ENCODE peak calls at places on chromosomes 7 and 10, in six cellular contexts. Q is HepG2, H is GM12891, Y is H1, V is K562, L is GM12878. W is an unnamed sample.
A peak's percentile ranks its signal among the peaks of the same experiment; 100 is the strongest.

GRCh38 chr10:1538531-1539061 is 198.7 kb downstream of the ADARB2 start:
- DNase-seq in Q (no peak), H (no peak), Y (no peak), V (no peak), L (no peak), W (no peak)

GRCh38 chr7:47374538-47374937 is 207.4 kb downstream of the TNS3 start:
- DNase-seq in Q (no peak), H (no peak), Y (no peak), V (no peak), L (no peak), W (no peak)

GRCh38 chr10:119252051-119252465 is 44.7 kb downstream of the GRK5 start:
- DNase-seq in Q (peak; percentile 75), H (no peak), Y (no peak), V (peak; percentile 38), L (no peak), W (no peak)

GRCh38 chr10:69327463-69328345 is 49.4 kb downstream of the HK1 start:
- DNase-seq in Q (no peak), H (no peak), Y (no peak), V (no peak), L (no peak), W (peak; percentile 36)

GRCh38 chr10:106795619-106796018 is 368.9 kb downstream of the SORCS1 start:
- DNase-seq in Q (peak; percentile 1), H (peak; percentile 19), Y (no peak), V (peak; percentile 24), L (peak; percentile 48), W (no peak)

GRCh38 chr10:56360583-56360966 is 484 bp downstream of the ZWINT start:
- DNase-seq in Q (no peak), H (no peak), Y (no peak), V (no peak), L (no peak), W (no peak)

GRCh38 chr7:111869266-111869665 is 307.0 kb upstream of the IMMP2L start:
- DNase-seq in Q (no peak), H (no peak), Y (no peak), V (no peak), L (no peak), W (no peak)

GRCh38 chr10:133444342-133445267 is 9.1 kb upstream of the SCART1 start:
- DNase-seq in Q (no peak), H (peak; percentile 7), Y (no peak), V (no peak), L (no peak), W (no peak)

GRCh38 chr7:101901661-101902491 is 84.5 kb downstream of the CUX1 start:
- DNase-seq in Q (no peak), H (no peak), Y (no peak), V (no peak), L (no peak), W (no peak)

GRCh38 chr7:138904122-138904435 is 77.1 kb downstream of the KIAA1549 start:
- DNase-seq in Q (no peak), H (no peak), Y (no peak), V (no peak), L (no peak), W (no peak)

GRCh38 chr10:130337696-130338587 is 201.8 kb downstream of the GLRX3 start:
- DNase-seq in Q (no peak), H (no peak), Y (no peak), V (no peak), L (no peak), W (no peak)

GRCh38 chr10:130337305-130337640 is 201.1 kb downstream of the GLRX3 start:
- DNase-seq in Q (no peak), H (no peak), Y (no peak), V (no peak), L (no peak), W (no peak)

GRCh38 chr10:130338588-130339070 is 202.4 kb downstream of the GLRX3 start:
- DNase-seq in Q (no peak), H (no peak), Y (no peak), V (no peak), L (no peak), W (no peak)

GRCh38 chr10:130335336-130335735 is 199.1 kb downstream of the GLRX3 start:
- DNase-seq in Q (no peak), H (no peak), Y (no peak), V (no peak), L (no peak), W (no peak)

GRCh38 chr10:130336612-130337304 is 200.6 kb downstream of the GLRX3 start:
- DNase-seq in Q (no peak), H (no peak), Y (peak; percentile 58), V (no peak), L (no peak), W (no peak)
- TF ChIP-seq POLR2A in Q (no peak), H (no peak), Y (no peak), V (no peak), L (no peak), W (no peak)

GRCh38 chr7:2896141-2896540 is 52.0 kb upstream of the GNA12 start:
- DNase-seq in Q (no peak), H (no peak), Y (no peak), V (no peak), L (no peak), W (no peak)

GRCh38 chr7:2897023-2897422 is 52.9 kb upstream of the GNA12 start:
- DNase-seq in Q (no peak), H (no peak), Y (no peak), V (no peak), L (no peak), W (no peak)

GRCh38 chr7:2894118-2894940 is 50.2 kb upstream of the GNA12 start:
- DNase-seq in Q (no peak), H (peak; percentile 64), Y (no peak), V (no peak), L (peak; percentile 51), W (peak; percentile 71)

GRCh38 chr7:2892571-2892970 is 48.5 kb upstream of the GNA12 start:
- DNase-seq in Q (no peak), H (no peak), Y (no peak), V (no peak), L (no peak), W (no peak)

DNA sequence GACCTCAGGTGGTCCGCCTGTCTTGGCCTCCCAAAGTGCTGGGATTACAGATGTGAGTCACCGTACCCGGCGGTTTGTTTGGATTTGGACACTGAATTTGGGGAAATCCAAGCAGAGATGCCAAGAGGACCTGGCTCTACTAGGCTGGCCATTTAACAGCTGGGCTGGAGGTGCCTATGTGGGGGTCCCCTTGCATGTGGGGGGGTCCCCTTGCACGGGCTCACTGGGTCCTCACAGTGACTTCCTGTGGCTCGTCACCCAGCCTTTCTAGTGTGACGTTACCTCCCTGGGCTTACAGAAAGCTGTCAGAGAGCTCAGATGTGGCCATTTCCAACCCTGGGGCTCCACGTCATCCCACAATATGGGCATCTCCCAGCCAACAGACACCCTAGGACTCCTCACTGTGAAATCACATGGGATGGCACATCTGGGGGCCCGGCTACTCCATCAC is 49.3 kb upstream of the GNA12 start:
- DNase-seq in Q (no peak), H (no peak), Y (no peak), V (no peak), L (no peak), W (no peak)
- TF ChIP-seq TAF1 in Q (no peak), H (no peak), Y (no peak), V (no peak), L (no peak), W (no peak)

DNA sequence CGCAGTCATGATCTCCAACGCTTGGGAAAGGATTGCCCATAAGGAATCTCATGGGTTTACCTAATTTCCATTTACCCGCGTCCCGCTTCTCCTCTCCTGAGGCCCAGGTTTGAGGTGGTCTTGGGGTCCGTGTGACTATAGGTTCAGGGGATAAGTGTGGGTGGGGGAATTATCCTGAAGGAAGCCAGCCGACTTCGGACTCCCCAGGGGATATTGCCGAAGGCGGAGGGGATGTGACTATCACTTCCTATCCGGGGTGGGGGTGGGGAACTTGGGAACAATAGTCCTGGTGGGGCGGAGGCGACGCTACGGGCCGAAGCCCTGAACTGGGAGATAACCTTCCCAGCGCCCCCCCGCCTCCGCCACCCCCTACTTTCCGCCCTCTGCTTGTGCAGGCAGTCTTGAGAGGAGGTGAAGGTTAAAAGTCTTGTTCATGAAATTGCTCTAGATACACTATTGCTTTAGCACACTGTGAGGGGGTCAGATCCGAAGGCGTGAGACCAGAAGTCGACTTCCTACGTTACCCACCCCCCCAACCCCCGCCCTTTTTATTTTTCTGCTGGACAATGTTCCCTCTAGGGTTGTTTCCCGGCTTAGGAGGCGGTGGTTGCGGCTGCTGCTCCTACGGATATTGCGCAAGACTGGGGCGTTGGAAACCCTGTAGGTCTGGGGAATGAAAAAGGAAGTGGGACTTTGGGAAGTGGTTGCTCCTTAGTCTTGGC is 1.3 kb downstream of the PTPN12 start:
- DNase-seq in Q (peak; percentile 88), H (no peak), Y (peak; percentile 70), V (peak; percentile 75), L (no peak), W (no peak)
- TF ChIP-seq POLR2AphosphoS5 in Q (no peak), H (no peak), Y (peak; percentile 29), V (peak; percentile 60), L (no peak), W (no peak)

DNA sequence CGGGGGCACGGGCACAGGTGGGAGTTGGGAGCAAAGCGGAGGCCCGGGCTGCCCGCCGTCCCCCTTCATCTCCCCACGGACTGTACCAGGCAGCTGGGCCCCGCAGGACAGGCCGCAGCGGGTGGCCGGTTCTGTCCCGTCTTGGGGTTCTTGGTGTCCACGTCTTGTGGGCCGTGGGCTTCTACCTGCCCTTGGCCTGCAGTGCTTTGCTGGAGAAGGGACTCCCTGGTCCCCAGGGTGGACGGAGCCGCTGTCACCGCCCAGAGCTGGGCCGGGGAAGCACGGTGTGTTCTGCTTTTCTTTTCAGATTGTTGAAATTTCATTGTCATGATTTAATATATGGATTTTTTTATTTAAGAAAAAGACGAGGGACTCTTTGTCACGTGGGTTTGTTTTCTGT is 11.8 kb downstream of the MAFK start:
- DNase-seq in Q (no peak), H (no peak), Y (no peak), V (no peak), L (no peak), W (no peak)
- TF ChIP-seq POLR2A in Q (peak; percentile 24), H (no peak), Y (no peak), V (no peak), L (peak; percentile 26), W (no peak)

DNA sequence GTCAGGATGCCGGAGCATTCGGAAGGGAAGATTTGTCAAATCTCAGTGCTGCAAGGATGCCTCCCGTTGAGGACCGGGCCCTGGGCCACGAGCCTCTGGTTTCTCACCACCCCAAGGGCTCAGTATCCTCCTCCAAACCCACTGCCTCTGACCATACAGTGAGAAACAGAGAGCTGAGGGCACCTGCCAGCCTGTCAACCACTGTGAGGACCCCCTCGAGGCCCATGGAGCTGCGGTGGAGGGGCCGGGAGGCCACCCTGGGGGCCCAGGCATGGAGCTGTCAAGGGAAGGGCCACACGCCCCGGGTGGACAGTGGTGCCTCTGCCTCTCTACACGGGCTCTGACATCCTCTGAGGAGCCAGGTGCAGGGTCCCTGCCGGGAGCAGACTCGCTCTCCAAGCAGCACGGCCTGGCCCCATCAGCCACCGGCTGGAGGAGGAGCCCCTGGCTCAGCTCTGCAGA is 248.0 kb upstream of the TCERG1L start:
- DNase-seq in Q (no peak), H (no peak), Y (no peak), V (no peak), L (no peak), W (no peak)
- TF ChIP-seq TAF1 in Q (no peak), H (no peak), Y (no peak), V (no peak), L (no peak), W (no peak)